ENCODE peak calls at places on chromosomes 7 and 10, in four cellular contexts. S is A549, R is SK-N-SH, M is GM12878. X is an unnamed sample. For H3K4me1, the result is how much of the 10 kb centered on the place peaks cover.

GRCh38 chr10:100987685-100988049 is 324 bp downstream of the TWNK start:
- DNase-seq in S (no peak), R (no peak), M (no peak), X (no peak)

GRCh38 chr10:113385021-113385975 is 167.6 kb upstream of the HABP2 start:
- DNase-seq in S (peak), R (peak), M (no peak), X (peak)

GRCh38 chr10:71307469-71308085 is 11.5 kb upstream of the SLC29A3 start:
- DNase-seq in S (no peak), R (no peak), M (no peak), X (no peak)

GRCh38 chr7:140292438-140292837 is 105.9 kb downstream of the SLC37A3 start:
- DNase-seq in S (no peak), R (no peak), M (no peak), X (no peak)

GRCh38 chr10:60508831-60509230 is 119.2 kb upstream of the ANK3 start:
- DNase-seq in S (no peak), R (no peak), M (no peak), X (no peak)

GRCh38 chr10:132884691-132885271 is 57.6 kb downstream of the CFAP46 start:
- DNase-seq in S (no peak), R (no peak), M (no peak), X (no peak)

GRCh38 chr7:69105092-69105491 is 493.2 kb upstream of the AUTS2 start:
- DNase-seq in S (no peak), R (no peak), M (no peak), X (no peak)

GRCh38 chr7:123709525-123709924 is 39.3 kb downstream of the WASL start:
- DNase-seq in S (no peak), R (no peak), M (no peak), X (no peak)

GRCh38 chr7:91718071-91718470 is 162.4 kb downstream of the MTERF1 start:
- DNase-seq in S (no peak), R (no peak), M (no peak), X (no peak)

GRCh38 chr10:24790599-24790998 is 66.9 kb upstream of the ARHGAP21 start:
- DNase-seq in S (no peak), R (no peak), M (no peak), X (no peak)

GRCh38 chr10:106410331-106410730 is 754.2 kb downstream of the SORCS1 start:
- DNase-seq in S (no peak), R (no peak), M (no peak), X (no peak)

GRCh38 chr7:159094919-159095915 is 49.5 kb downstream of the VIPR2 start:
- DNase-seq in S (no peak), R (no peak), M (no peak), X (no peak)

GRCh38 chr10:45419673-45420020 is 45.6 kb downstream of the ALOX5 start:
- DNase-seq in S (no peak), R (peak), M (no peak), X (no peak)
- H3K4me1 ChIP-seq in S (under half), R (under half), M (under half), X (under half)

GRCh38 chr7:29442146-29442545 is 121.5 kb upstream of the PRR15 start:
- DNase-seq in S (no peak), R (peak), M (no peak), X (no peak)
- TF ChIP-seq MAX in S (no peak), R (peak), M (no peak), X (no peak)

DNA sequence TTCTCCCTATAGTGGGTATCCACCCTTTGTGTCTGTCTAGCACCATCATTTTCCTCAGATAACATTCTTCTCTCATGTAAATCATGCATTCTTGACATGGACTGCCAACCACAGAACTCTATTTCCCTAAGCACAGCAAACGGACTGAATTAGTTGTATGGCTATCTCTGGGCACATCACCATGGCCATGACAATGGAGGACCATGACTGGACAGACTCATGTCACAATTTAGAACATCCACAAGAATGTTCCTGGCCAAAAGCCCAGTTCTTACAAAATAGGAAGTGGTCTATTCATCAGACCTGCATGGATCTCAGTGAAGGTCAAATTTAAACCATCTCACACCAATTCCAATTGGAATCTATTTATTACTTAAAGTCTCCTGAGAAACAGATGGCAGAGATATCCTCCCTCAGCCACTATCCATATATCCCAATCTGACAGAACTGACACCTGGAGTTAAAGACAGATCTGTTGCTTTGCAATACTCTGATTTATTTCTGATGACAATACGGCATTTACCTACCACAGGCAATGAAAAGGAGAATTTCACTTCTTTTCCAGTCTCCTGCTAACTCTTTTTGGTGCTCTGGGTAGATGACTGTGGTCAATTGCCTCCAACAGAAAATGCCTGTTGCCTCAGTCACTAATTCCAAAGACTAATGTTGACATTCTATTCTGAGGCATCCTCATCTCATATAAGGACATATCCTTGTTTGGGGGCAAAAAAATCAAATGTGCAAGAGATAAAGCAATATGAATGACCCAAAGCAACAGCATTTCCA is 254.8 kb downstream of the HTR7 start:
- DNase-seq in S (no peak), R (no peak), M (no peak), X (no peak)
- TF ChIP-seq RCOR1 in S (no peak), R (no peak), M (no peak), X (no peak)

DNA sequence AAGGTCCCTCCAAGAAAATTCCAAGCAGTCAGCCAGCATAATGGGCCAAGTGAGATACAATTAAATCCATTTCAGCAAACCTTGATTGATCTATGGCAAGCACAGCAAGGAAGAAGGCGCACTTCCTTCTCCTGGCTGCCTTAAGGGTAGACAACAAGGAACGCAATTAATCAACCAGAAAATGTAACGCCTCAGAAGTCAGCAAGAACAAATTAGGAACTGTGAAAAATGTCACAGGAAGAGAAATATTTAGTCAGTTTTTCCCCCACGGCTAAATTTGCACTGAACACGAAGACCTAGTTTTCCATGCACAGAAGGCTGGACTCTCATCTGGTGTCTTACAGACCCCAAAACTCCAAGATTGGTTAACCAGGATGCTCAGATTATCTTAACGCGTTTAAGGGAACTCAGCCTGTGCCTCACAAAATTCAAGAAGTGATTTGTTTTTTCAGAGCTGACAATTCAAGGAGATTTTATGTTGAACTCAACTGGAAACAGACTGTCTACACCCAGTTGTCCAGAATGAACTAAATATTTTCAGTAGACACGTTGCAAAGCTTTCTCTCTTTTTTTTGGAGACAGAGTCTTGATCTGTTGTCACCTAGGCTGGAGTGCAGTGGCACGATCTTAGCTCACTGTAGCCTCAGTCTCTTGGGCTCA is 14.3 kb downstream of the SNX8 start:
- DNase-seq in S (no peak), R (peak), M (no peak), X (no peak)
- H3K4me1 ChIP-seq in S (under half), R (under half), M (under half), X (under half)

GRCh38 chr7:81433196-81433595 is 336.7 kb downstream of the HGF start:
- DNase-seq in S (no peak), R (no peak), M (no peak), X (no peak)

GRCh38 chr7:81430761-81431160 is 339.1 kb downstream of the HGF start:
- DNase-seq in S (no peak), R (no peak), M (no peak), X (no peak)

GRCh38 chr7:81430150-81430549 is 339.7 kb downstream of the HGF start:
- DNase-seq in S (no peak), R (no peak), M (no peak), X (no peak)

GRCh38 chr7:81439591-81439990 is 330.3 kb downstream of the HGF start:
- DNase-seq in S (no peak), R (no peak), M (no peak), X (no peak)

DNA sequence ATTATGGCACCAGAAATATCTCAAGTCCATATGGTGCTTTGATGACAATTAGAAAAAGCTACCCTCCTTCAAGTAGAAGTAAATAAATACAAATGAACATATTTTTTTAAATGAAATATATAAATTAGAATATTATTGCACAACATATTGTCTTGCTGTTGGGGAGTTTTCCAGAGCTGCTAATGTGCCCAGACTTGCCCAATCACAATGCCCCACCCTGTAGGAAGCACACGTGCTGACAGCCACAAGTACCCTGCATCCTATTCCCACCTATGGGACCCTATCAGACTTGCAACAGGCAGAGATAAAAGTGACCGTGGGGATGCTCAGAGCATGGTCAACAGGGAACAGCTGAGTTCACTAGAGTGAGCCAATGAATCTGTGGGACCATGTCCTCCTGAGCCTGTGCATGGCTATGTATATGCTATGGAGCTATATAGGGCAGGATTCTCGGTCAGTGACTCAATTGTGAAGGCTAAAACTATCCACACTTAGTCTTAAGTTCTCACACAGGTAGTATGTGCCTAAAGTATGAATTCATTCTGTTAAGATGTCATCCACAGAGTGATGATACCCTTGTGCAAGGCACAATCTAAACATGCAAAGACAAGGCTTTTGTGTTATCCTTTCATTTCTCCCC is 336.0 kb downstream of the HGF start:
- DNase-seq in S (no peak), R (no peak), M (no peak), X (no peak)
- TF ChIP-seq MAX in S (no peak), R (no peak), M (no peak), X (no peak)

DNA sequence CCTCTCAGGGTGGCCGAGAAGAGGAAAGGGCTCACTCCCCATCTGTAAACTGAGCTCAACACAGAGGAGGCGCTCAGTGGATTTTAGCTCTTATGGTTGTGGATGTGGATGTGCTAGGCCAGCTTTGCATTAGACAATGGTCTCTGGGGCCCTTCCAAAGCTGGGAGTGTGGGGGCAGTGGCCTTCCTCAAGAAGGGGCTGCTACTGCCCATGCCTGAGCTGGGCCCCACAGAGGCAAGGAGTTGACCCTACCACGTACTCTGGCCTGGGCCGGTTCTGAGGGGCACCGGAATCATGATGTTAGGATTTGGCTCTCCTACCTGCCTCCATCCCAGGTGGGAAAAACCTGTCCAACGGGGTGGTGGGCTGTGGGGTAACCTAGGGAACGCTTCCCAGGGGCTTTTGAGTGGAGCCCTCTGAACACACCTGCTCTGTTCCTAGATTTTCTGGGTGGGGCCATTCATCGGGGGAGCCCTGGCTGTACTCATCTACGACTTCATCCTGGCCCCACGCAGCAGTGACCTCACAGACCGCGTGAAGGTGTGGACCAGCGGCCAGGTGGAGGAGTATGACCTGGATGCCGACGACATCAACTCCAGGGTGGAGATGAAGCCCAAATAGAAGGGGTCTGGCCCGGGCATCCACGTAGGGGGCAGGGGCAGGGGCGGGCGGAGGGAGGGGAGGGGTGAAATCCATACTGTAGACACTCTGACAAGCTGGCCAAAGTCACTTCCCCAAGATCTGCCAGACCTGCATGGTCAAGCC is 11.5 kb downstream of the AQP1 start:
- DNase-seq in S (no peak), R (peak), M (no peak), X (no peak)
- TF ChIP-seq RCOR1 in S (no peak), R (no peak), M (no peak), X (no peak)

GRCh38 chr7:129688503-129689222 is 77.1 kb downstream of the NRF1 start:
- DNase-seq in S (no peak), R (no peak), M (no peak), X (no peak)
- H3K4me1 ChIP-seq in S (under half), R (under half), M (under half), X (under half)

X was measured in K562.